ENCODE peak calls at places on chromosome 22, in four cellular contexts. O is WTC11, Q is K562, E is HepG2. Z is an unnamed sample.

GRCh38 chr22:50542416-50542927 is 3.2 kb upstream of the KLHDC7B start:
- DNase-seq in E (no peak), O (no peak), Q (no peak), Z (no peak)

GRCh38 chr22:45105281-45105700 is 58.4 kb upstream of the NUP50 start:
- DNase-seq in E (peak; percentile 35), Q (no peak), O (no peak), Z (no peak)

GRCh38 chr22:48528221-48528915 is 1299.3 kb downstream of the BRD1 start:
- DNase-seq in O (no peak), Q (no peak), E (no peak), Z (no peak)

GRCh38 chr22:17570851-17571631 is 7.7 kb downstream of the SLC25A18 start:
- DNase-seq in O (no peak), E (no peak), Q (no peak), Z (no peak)

GRCh38 chr22:42905217-42905616 is 48.1 kb upstream of the ARFGAP3 start:
- DNase-seq in O (no peak), E (no peak), Q (no peak), Z (no peak)

GRCh38 chr22:30887418-30887817 is 81.2 kb downstream of the MORC2 start:
- DNase-seq in O (no peak), E (no peak), Q (no peak), Z (peak; percentile 4)

GRCh38 chr22:31945478-31945815 is 1.1 kb downstream of the YWHAH start:
- DNase-seq in Q (no peak), E (no peak), O (no peak), Z (no peak)

GRCh38 chr22:24510694-24511625 is 15.8 kb downstream of the UPB1 start:
- DNase-seq in O (no peak), E (peak; percentile 51), Q (peak; percentile 59), Z (no peak)

GRCh38 chr22:42906605-42907338 is 49.7 kb upstream of the ARFGAP3 start:
- DNase-seq in E (no peak), O (no peak), Q (no peak), Z (no peak)

GRCh38 chr22:49632199-49633009 is 195.3 kb downstream of the BRD1 start:
- DNase-seq in E (peak; percentile 27), Q (no peak), O (peak; percentile 82), Z (peak; percentile 91)

GRCh38 chr22:31449521-31449920 is 40.1 kb downstream of the EIF4ENIF1 start:
- DNase-seq in E (no peak), O (no peak), Q (no peak), Z (no peak)

GRCh38 chr22:17079572-17079971 is 5.2 kb upstream of the IL17RA start:
- DNase-seq in Q (no peak), O (no peak), E (no peak), Z (no peak)

GRCh38 chr22:43092085-43092484 is 2.9 kb upstream of the TTLL1 start:
- DNase-seq in O (no peak), E (no peak), Q (no peak), Z (no peak)

GRCh38 chr22:34622602-34623001 is 443.4 kb upstream of the ISX start:
- DNase-seq in O (no peak), E (no peak), Q (no peak), Z (no peak)

GRCh38 chr22:50302041-50302541 is 5.4 kb downstream of the PLXNB2 start:
- DNase-seq in O (no peak), Q (no peak), E (no peak), Z (no peak)

GRCh38 chr22:50702821-50703725 is 30.4 kb downstream of the SHANK3 start:
- DNase-seq in Q (no peak), E (no peak), O (peak; percentile 4), Z (no peak)

GRCh38 chr22:48182036-48182435 is 1419.6 kb downstream of the TBC1D22A start:
- DNase-seq in E (no peak), Q (no peak), O (no peak), Z (no peak)

GRCh38 chr22:26428515-26429457 is at the start of gene ASPHD2:
- DNase-seq in E (no peak), Q (peak; percentile 61), O (peak; percentile 74), Z (peak; percentile 96)

GRCh38 chr22:32695451-32695891 is 106.0 kb upstream of the TIMP3 start:
- DNase-seq in E (peak; percentile 87), O (no peak), Q (no peak), Z (no peak)

GRCh38 chr22:25930710-25931353 is 188.8 kb downstream of the MYO18B start:
- DNase-seq in O (no peak), Q (no peak), E (no peak), Z (no peak)

GRCh38 chr22:24736526-24737050 is 37.9 kb downstream of the PIWIL3 start:
- DNase-seq in Q (no peak), O (no peak), E (no peak), Z (no peak)

GRCh38 chr22:49476176-49476575 is 351.5 kb downstream of the BRD1 start:
- DNase-seq in E (no peak), Q (no peak), O (no peak), Z (no peak)

GRCh38 chr22:50599816-50600454 is 658 bp upstream of the MAPK8IP2 start:
- DNase-seq in O (peak; percentile 84), E (peak; percentile 9), Q (peak; percentile 58), Z (peak; percentile 70)

GRCh38 chr22:32395107-32395506 is 16.9 kb downstream of the RTCB start:
- DNase-seq in Q (no peak), E (no peak), O (no peak), Z (no peak)

DNA sequence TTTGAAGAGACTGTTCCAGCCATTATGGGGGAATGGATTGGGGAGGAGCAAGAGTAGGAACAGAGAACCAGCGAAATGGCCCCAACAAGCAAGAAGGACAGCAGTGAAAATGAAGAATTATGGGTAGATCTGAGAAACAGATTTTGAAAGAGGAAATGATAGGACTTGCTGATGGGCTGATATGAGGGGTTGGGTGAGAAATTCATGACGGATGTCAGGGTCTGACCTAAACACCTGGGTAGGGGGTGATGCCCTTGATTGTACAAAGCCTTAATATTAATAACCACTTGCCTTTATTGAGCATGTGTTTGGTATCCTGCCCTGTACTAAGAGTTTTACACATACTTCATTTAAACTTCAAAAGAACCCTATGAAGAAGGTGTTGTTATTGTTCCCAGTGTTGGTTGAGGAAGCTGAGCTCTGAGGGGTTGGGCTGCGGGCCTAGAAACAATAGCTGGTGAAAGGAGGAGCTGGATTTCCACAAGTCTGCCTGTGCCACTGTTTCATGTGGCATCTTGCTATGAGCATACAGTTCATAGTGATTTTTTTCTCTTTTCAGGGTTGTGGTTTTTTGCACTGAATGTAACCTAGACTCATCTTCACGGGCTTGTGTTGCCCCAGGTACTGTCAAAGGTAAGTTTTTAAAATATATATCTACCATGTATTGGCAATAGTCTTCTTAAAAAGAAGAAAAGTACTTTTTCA is 61.1 kb upstream of the TNRC6B start:
- DNase-seq in O (no peak), Q (no peak), E (no peak), Z (no peak)
- TF ChIP-seq FOXJ3 in O (no peak), Q (no peak), E (no peak), Z (no peak)

GRCh38 chr22:47063606-47064005 is 301.2 kb downstream of the TBC1D22A start:
- DNase-seq in E (no peak), Q (no peak), O (no peak), Z (no peak)
- TF ChIP-seq FOXJ3 in E (no peak), Q (no peak), O (no peak), Z (no peak)

GRCh38 chr22:22748297-22748743 is 103.9 kb downstream of the GGTLC2 start:
- DNase-seq in E (peak; percentile 35), Q (peak; percentile 86), O (peak; percentile 51), Z (peak; percentile 44)
- TF ChIP-seq FOXJ3 in E (no peak), Q (no peak), O (no peak), Z (no peak)

GRCh38 chr22:37269930-37270678 is 12.2 kb upstream of the CYTH4 start:
- DNase-seq in Q (no peak), E (no peak), O (no peak), Z (no peak)

GRCh38 chr22:37263966-37264887 is 18.1 kb upstream of the CYTH4 start:
- DNase-seq in E (no peak), O (no peak), Q (no peak), Z (no peak)

GRCh38 chr22:37267661-37268413 is 14.5 kb upstream of the CYTH4 start:
- DNase-seq in Q (no peak), E (no peak), O (no peak), Z (no peak)

GRCh38 chr22:37266581-37267127 is 15.7 kb upstream of the CYTH4 start:
- DNase-seq in E (no peak), Q (no peak), O (no peak), Z (no peak)

GRCh38 chr22:37267128-37267587 is 15.2 kb upstream of the CYTH4 start:
- DNase-seq in O (peak; percentile 86), Q (peak; percentile 58), E (no peak), Z (peak; percentile 91)
- TF ChIP-seq FOXJ3 in O (no peak), Q (no peak), E (no peak), Z (no peak)

GRCh38 chr22:27987557-27987956 is 68.5 kb upstream of the PITPNB start:
- DNase-seq in E (no peak), Q (no peak), O (no peak), Z (no peak)
- TF ChIP-seq FOXJ3 in E (no peak), Q (no peak), O (no peak), Z (no peak)

GRCh38 chr22:20157416-20158183 is 6.7 kb upstream of the CCDC188 start:
- DNase-seq in Q (no peak), O (no peak), E (no peak), Z (no peak)
- TF ChIP-seq FOXJ3 in Q (no peak), O (no peak), E (no peak), Z (no peak)

GRCh38 chr22:41596776-41597634 is 7.4 kb upstream of the PMM1 start:
- DNase-seq in O (peak; percentile 79), E (peak; percentile 39), Q (peak; percentile 61), Z (peak; percentile 76)

GRCh38 chr22:41597635-41597953 is 8.0 kb upstream of the PMM1 start:
- DNase-seq in Q (no peak), O (no peak), E (no peak), Z (no peak)

GRCh38 chr22:41600976-41601375 is 11.3 kb upstream of the PMM1 start:
- DNase-seq in O (no peak), E (no peak), Q (no peak), Z (no peak)

GRCh38 chr22:41598081-41598480 is 8.4 kb upstream of the PMM1 start:
- DNase-seq in E (no peak), Q (peak; percentile 55), O (no peak), Z (no peak)

DNA sequence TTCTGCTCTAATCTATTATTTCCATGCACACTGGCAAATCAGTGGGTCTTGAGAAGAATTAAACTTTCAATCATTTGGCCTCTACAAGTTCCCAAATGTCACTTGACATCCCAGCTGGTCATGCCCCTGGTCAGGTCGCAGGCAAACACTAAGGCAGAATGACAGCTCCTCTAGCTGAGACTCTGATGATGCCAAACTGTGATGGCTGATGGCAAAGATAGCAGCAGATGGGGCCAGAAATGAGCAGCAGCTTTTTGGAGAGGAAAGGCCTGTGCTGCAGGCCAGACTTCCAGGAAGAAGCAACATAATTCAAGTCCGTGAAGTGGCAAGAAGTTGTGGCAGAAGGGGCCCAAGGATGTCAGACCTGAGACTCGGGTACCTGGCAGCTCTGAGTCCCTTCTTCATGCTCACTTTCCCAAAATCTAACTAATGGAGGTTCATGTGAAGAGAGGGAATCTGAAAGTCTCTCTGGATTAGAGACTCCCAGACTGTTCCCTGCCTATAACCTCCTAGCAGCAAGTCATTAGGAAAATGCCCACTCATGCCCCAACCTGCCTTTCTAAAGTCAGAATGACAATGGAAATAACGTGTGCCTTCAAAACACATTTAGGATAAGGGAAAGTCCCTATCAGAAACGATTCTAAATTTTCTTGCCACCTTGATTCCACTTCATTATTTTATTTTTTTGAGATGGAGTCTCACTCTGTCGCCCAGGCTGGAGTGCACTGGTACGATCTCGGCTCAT is 9.4 kb upstream of the PMM1 start:
- DNase-seq in O (no peak), E (no peak), Q (no peak), Z (no peak)
- TF ChIP-seq FOXJ3 in O (no peak), E (no peak), Q (no peak), Z (no peak)